ENCODE peak calls at places on chromosomes 4 and X, in five cellular contexts. L is ELR; A is hepatocyte; N is HCEC 1CT; U is CD4-positive, CD25-positive, alpha-beta regulatory T cell. M is an unnamed sample.

GRCh38 chrX:17164936-17165335 is 210.1 kb upstream of the NHS start:
- DNase-seq in U (no peak), L (no peak), N (no peak), A (no peak), M (no peak)

GRCh38 chr4:181004056-181004455 is 1239.1 kb upstream of the TENM3 start:
- DNase-seq in N (no peak), U (no peak), L (peak), A (no peak), M (no peak)

GRCh38 chr4:188934320-188934975 is 795.2 kb downstream of the TRIML1 start:
- DNase-seq in N (peak), L (peak), U (no peak), A (no peak), M (peak)

GRCh38 chr4:141254326-141254725 is 33.6 kb downstream of the ZNF330 start:
- DNase-seq in A (no peak), L (no peak), N (peak), U (no peak), M (no peak)

GRCh38 chr4:143352052-143352451 is 15.4 kb downstream of the GAB1 start:
- DNase-seq in N (no peak), L (no peak), U (no peak), A (no peak), M (peak)

GRCh38 chr4:101346312-101346561 is 1.1 kb downstream of the PPP3CA start:
- DNase-seq in A (no peak), U (peak), L (no peak), N (no peak), M (no peak)

GRCh38 chr4:101068115-101068514 is 279.2 kb downstream of the PPP3CA start:
- DNase-seq in L (no peak), U (no peak), A (no peak), N (no peak), M (no peak)

GRCh38 chr4:40317921-40318658 is 17.0 kb upstream of the CHRNA9 start:
- DNase-seq in U (no peak), N (no peak), A (no peak), L (no peak), M (no peak)

GRCh38 chrX:110402091-110402854 is 43.6 kb downstream of the RTL9 start:
- DNase-seq in L (peak), N (peak), A (peak), U (no peak), M (no peak)

GRCh38 chr4:174521800-174522182 is 497 bp downstream of the HPGD start:
- DNase-seq in N (no peak), A (peak), L (no peak), U (peak), M (no peak)

GRCh38 chrX:150038977-150039599 is 100.8 kb upstream of the EOLA2 start:
- DNase-seq in L (peak), U (no peak), A (no peak), N (peak), M (no peak)

GRCh38 chr4:60531790-60532189 is 668.3 kb upstream of the ADGRL3 start:
- DNase-seq in L (no peak), A (no peak), N (no peak), U (no peak), M (no peak)

GRCh38 chrX:47958943-47959342 is 44.8 kb downstream of the ZNF182 start:
- DNase-seq in U (peak), L (peak), A (peak), N (peak), M (peak)

GRCh38 chr4:138927065-138927464 is 88.5 kb upstream of the NOCT start:
- DNase-seq in N (no peak), L (no peak), U (no peak), A (no peak), M (peak)

GRCh38 chrX:130975947-130976346 is 72.9 kb upstream of the ENOX2 start:
- DNase-seq in A (peak), L (peak), N (peak), U (peak), M (peak)

GRCh38 chr4:38805530-38806145 is 1.0 kb upstream of the TLR1 start:
- DNase-seq in U (peak), L (peak), N (peak), A (no peak), M (peak)

GRCh38 chr4:150389896-150390530 is 191.9 kb upstream of the MAB21L2 start:
- DNase-seq in U (no peak), N (no peak), A (peak), L (no peak), M (peak)

GRCh38 chr4:150540959-150541360 is 41.0 kb upstream of the MAB21L2 start:
- DNase-seq in N (no peak), U (no peak), A (peak), L (no peak), M (no peak)

GRCh38 chrX:11196476-11196875 is 85.3 kb downstream of the HCCS start:
- DNase-seq in U (no peak), N (no peak), A (no peak), L (no peak), M (no peak)

GRCh38 chr4:26343041-26343403 is 22.2 kb downstream of the RBPJ start:
- DNase-seq in L (peak), U (no peak), N (no peak), A (no peak), M (peak)

GRCh38 chr4:3415471-3416141 is 26.2 kb upstream of the HGFAC start:
- DNase-seq in L (no peak), A (no peak), N (no peak), U (no peak), M (no peak)

GRCh38 chrX:47644557-47645091 is 5.7 kb downstream of the ELK1 start:
- DNase-seq in U (no peak), N (peak), L (peak), A (peak), M (peak)

GRCh38 chrX:7950865-7951264 is 23.7 kb upstream of the PNPLA4 start:
- DNase-seq in N (no peak), U (no peak), L (no peak), A (no peak), M (peak)

GRCh38 chr4:150447356-150447755 is 134.6 kb upstream of the MAB21L2 start:
- DNase-seq in A (no peak), U (no peak), N (no peak), L (no peak), M (no peak)

GRCh38 chr4:86721412-86721811 is 127.3 kb downstream of the PTPN13 start:
- DNase-seq in L (no peak), N (no peak), U (no peak), A (no peak), M (no peak)

M was measured in cardiac muscle cell.